ENCODE peak calls at places on chromosomes 7 and 10, in six cellular contexts. H, P, L, M, Z and U are unnamed samples.

GRCh38 chr7:150976529-150977381 is 1.4 kb downstream of the KCNH2 start:
- DNase-seq in H (no peak), P (no peak), L (no peak), M (peak), Z (no peak), U (no peak)

GRCh38 chr10:11337516-11337915 is 273.9 kb downstream of the USP6NL start:
- DNase-seq in H (no peak), P (no peak), L (peak), M (no peak), Z (peak), U (peak)

GRCh38 chr7:77685219-77685618 is 11.0 kb upstream of the RSBN1L start:
- DNase-seq in H (no peak), P (no peak), L (no peak), M (no peak), Z (no peak), U (no peak)

GRCh38 chr7:98727146-98727709 is 110.1 kb downstream of the NPTX2 start:
- DNase-seq in H (no peak), P (no peak), L (no peak), M (peak), Z (no peak), U (no peak)

GRCh38 chr10:31929260-31929985 is 792 bp upstream of the ARHGAP12 start:
- DNase-seq in H (peak), P (peak), L (peak), M (peak), Z (peak), U (peak)

GRCh38 chr10:78541528-78542470 is 508.1 kb downstream of the RPS24 start:
- DNase-seq in H (no peak), P (no peak), L (no peak), M (no peak), Z (no peak), U (no peak)

GRCh38 chr7:80335473-80336232 is 176.2 kb downstream of the GNAT3 start:
- DNase-seq in H (no peak), P (no peak), L (no peak), M (no peak), Z (no peak), U (no peak)

GRCh38 chr10:14386202-14386593 is 55.5 kb upstream of the FRMD4A start:
- DNase-seq in H (peak), P (no peak), L (no peak), M (no peak), Z (no peak), U (no peak)

GRCh38 chr7:86645174-86645566 is 1.5 kb downstream of the GRM3 start:
- DNase-seq in H (no peak), P (peak), L (no peak), M (peak), Z (no peak), U (no peak)

GRCh38 chr7:151946932-151947331 is 9.3 kb upstream of the GALNTL5 start:
- DNase-seq in H (no peak), P (no peak), L (no peak), M (no peak), Z (no peak), U (no peak)

GRCh38 chr7:29077854-29078253 is 68.5 kb downstream of the CPVL start:
- DNase-seq in H (no peak), P (no peak), L (no peak), M (no peak), Z (no peak), U (no peak)

GRCh38 chr10:132541601-132542011 is 4.0 kb downstream of the INPP5A start:
- DNase-seq in H (no peak), P (peak), L (peak), M (peak), Z (no peak), U (no peak)

GRCh38 chr7:22278660-22279059 is 78.3 kb downstream of the RAPGEF5 start:
- DNase-seq in H (no peak), P (no peak), L (no peak), M (no peak), Z (no peak), U (no peak)

GRCh38 chr7:121428857-121429489 is 32.9 kb upstream of the FAM3C start:
- DNase-seq in H (no peak), P (no peak), L (no peak), M (no peak), Z (no peak), U (no peak)

GRCh38 chr10:74837750-74838149 is 11.3 kb downstream of the KAT6B start:
- DNase-seq in H (no peak), P (no peak), L (no peak), M (no peak), Z (no peak), U (no peak)

GRCh38 chr10:10366836-10367235 is 650.8 kb upstream of the CELF2 start:
- DNase-seq in H (no peak), P (no peak), L (no peak), M (no peak), Z (no peak), U (no peak)

GRCh38 chr10:62728479-62728878 is 76.0 kb upstream of the ADO start:
- DNase-seq in H (no peak), P (no peak), L (no peak), M (no peak), Z (no peak), U (no peak)

GRCh38 chr10:102460836-102461186 is 9.5 kb upstream of the C10orf95 start:
- DNase-seq in H (no peak), P (no peak), L (no peak), M (no peak), Z (no peak), U (no peak)

GRCh38 chr7:22667562-22668239 is 59.3 kb upstream of the IL6 start:
- DNase-seq in H (peak), P (no peak), L (no peak), M (peak), Z (no peak), U (no peak)

GRCh38 chr7:35848728-35849127 is 47.9 kb downstream of the SEPTIN7 start:
- DNase-seq in H (no peak), P (no peak), L (no peak), M (no peak), Z (no peak), U (no peak)

GRCh38 chr7:86950360-86950759 is 109.1 kb downstream of the ELAPOR2 start:
- DNase-seq in H (no peak), P (no peak), L (peak), M (no peak), Z (no peak), U (no peak)

GRCh38 chr7:469591-469961 is 50.1 kb downstream of the PDGFA start:
- DNase-seq in H (peak), P (no peak), L (no peak), M (no peak), Z (no peak), U (no peak)

GRCh38 chr7:27923308-27923980 is 183.5 kb downstream of the TAX1BP1 start:
- DNase-seq in H (no peak), P (no peak), L (no peak), M (no peak), Z (no peak), U (no peak)

GRCh38 chr7:45082831-45083331 is 5.9 kb downstream of the NACAD start:
- DNase-seq in H (peak), P (no peak), L (peak), M (no peak), Z (no peak), U (no peak)

GRCh38 chr7:11753441-11753840 is 78.6 kb downstream of the THSD7A start:
- DNase-seq in H (no peak), P (no peak), L (no peak), M (no peak), Z (no peak), U (no peak)

GRCh38 chr10:103847909-103848468 is 7.4 kb downstream of the SH3PXD2A start:
- DNase-seq in H (no peak), P (no peak), L (no peak), M (peak), Z (no peak), U (no peak)
- TF ChIP-seq CTCF in H (no peak), P (peak), L (no peak), M (no peak), Z (no peak), U (no peak)

GRCh38 chr7:73732397-73732796 is 6.2 kb downstream of the ABHD11 start:
- DNase-seq in H (no peak), P (no peak), L (no peak), M (no peak), Z (no peak), U (no peak)

GRCh38 chr7:73737491-73738219 is 947 bp downstream of the ABHD11 start:
- DNase-seq in H (no peak), P (peak), L (no peak), M (no peak), Z (peak), U (no peak)

GRCh38 chr7:73735526-73735905 is 3.1 kb downstream of the ABHD11 start:
- DNase-seq in H (no peak), P (no peak), L (no peak), M (no peak), Z (no peak), U (no peak)

GRCh38 chr7:73736885-73737284 is 1.7 kb downstream of the ABHD11 start:
- DNase-seq in H (no peak), P (no peak), L (peak), M (no peak), Z (peak), U (no peak)

GRCh38 chr7:73734619-73735525 is 3.7 kb downstream of the ABHD11 start:
- DNase-seq in H (peak), P (peak), L (peak), M (peak), Z (peak), U (peak)
- TF ChIP-seq CTCF in H (peak), P (peak), L (peak), M (peak), Z (peak), U (peak)

GRCh38 chr7:2383543-2384274 is 19.7 kb upstream of the CHST12 start:
- DNase-seq in H (no peak), P (no peak), L (no peak), M (no peak), Z (no peak), U (no peak)

GRCh38 chr7:2381227-2381626 is 22.2 kb upstream of the CHST12 start:
- DNase-seq in H (no peak), P (no peak), L (no peak), M (no peak), Z (no peak), U (no peak)

GRCh38 chr7:2386964-2387669 is 16.3 kb upstream of the CHST12 start:
- DNase-seq in H (no peak), P (no peak), L (no peak), M (no peak), Z (no peak), U (no peak)

GRCh38 chr7:2381881-2382509 is 21.4 kb upstream of the CHST12 start:
- DNase-seq in H (no peak), P (no peak), L (no peak), M (no peak), Z (no peak), U (no peak)

GRCh38 chr7:2384354-2385243 is 18.8 kb upstream of the CHST12 start:
- DNase-seq in H (no peak), P (no peak), L (no peak), M (no peak), Z (no peak), U (no peak)
- TF ChIP-seq CTCF in H (no peak), P (peak), L (no peak), M (no peak), Z (peak), U (no peak)

DNA sequence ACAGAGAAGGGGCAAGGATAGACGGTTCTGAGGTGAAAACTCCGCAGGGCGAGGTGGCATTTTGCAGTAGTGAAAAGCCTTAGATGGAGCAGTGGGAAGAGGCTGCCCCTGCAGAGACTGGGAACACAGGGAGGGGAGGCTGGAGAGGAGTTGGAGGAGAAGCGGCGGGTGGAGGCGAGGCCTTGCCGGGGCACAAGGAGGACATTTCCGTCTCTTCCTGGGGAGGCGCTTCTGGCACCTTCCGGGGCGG is 42.6 kb downstream of the LDB3 start:
- DNase-seq in H (no peak), P (no peak), L (no peak), M (no peak), Z (no peak), U (no peak)
- TF ChIP-seq CTCF in H (no peak), P (no peak), L (no peak), M (peak), Z (no peak), U (no peak)

GRCh38 chr10:97939446-97939990 is 89.9 kb downstream of the GOLGA7B start:
- DNase-seq in H (no peak), P (no peak), L (no peak), M (no peak), Z (no peak), U (no peak)

GRCh38 chr10:97944772-97945171 is 85.6 kb downstream of the CRTAC1 start:
- DNase-seq in H (no peak), P (no peak), L (no peak), M (no peak), Z (no peak), U (no peak)

GRCh38 chr10:97940534-97940933 is 89.9 kb downstream of the CRTAC1 start:
- DNase-seq in H (no peak), P (no peak), L (no peak), M (no peak), Z (no peak), U (no peak)

GRCh38 chr10:97937928-97938327 is 88.3 kb downstream of the GOLGA7B start:
- DNase-seq in H (no peak), P (no peak), L (no peak), M (no peak), Z (no peak), U (no peak)

GRCh38 chr10:97943294-97943693 is 87.1 kb downstream of the CRTAC1 start:
- DNase-seq in H (no peak), P (no peak), L (no peak), M (no peak), Z (no peak), U (no peak)
- TF ChIP-seq CTCF in H (no peak), P (peak), L (no peak), M (no peak), Z (no peak), U (no peak)

GRCh38 chr10:48463318-48464003 is 141.4 kb downstream of the ARHGAP22 start:
- DNase-seq in H (no peak), P (no peak), L (no peak), M (no peak), Z (no peak), U (no peak)
- TF ChIP-seq CTCF in H (no peak), P (no peak), L (no peak), M (no peak), Z (no peak), U (no peak)

GRCh38 chr10:127357265-127357664 is 160.9 kb upstream of the INSYN2A start:
- DNase-seq in H (no peak), P (no peak), L (no peak), M (no peak), Z (no peak), U (no peak)

GRCh38 chr10:127353544-127353943 is 157.2 kb upstream of the INSYN2A start:
- DNase-seq in H (no peak), P (no peak), L (no peak), M (no peak), Z (no peak), U (no peak)

GRCh38 chr10:127349737-127350136 is 153.3 kb upstream of the INSYN2A start:
- DNase-seq in H (no peak), P (no peak), L (no peak), M (no peak), Z (no peak), U (no peak)

GRCh38 chr10:127354255-127354654 is 157.9 kb upstream of the INSYN2A start:
- DNase-seq in H (no peak), P (no peak), L (no peak), M (no peak), Z (no peak), U (no peak)

DNA sequence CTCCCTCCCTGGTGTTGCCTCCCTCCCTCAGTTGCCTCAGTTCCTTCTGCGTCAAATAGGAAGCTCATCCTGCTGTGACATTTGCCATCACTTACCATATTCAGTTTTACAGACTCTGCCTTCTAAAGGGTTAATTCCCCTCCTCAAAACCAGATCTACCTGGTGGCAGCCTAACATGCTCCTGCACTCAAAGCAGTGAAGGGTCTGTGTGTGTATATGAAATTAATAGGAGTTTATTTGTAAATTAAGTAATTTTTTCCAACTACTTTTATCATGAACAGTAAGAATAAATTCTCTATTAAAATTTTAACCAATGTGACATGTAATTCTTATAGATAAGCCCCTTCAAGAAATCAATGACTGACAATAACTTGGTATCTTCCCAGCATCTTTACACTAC is 158.6 kb upstream of the INSYN2A start:
- DNase-seq in H (no peak), P (no peak), L (no peak), M (no peak), Z (no peak), U (no peak)
- TF ChIP-seq CTCF in H (no peak), P (no peak), L (no peak), M (peak), Z (no peak), U (no peak)